ENCODE peak calls at places on chromosomes 13 and 19, in ten cellular contexts. W is stimulated activated CD4-positive, alpha-beta T cell treated with anti-CD3 and anti-CD28 coated beads, Interleukin-1b, Interleukin-23, amount 100 ng/mL, for 24 hours; D is EL; O is AG08396; V is choroid plexus epithelial cell; Q is ELR; H is foreskin fibroblast; I is RWPE1; J is CD8-positive, alpha-beta memory T cell; C is A172. R is an unnamed sample.

GRCh38 chr13:49225358-49226042 is 5.4 kb downstream of the MLNR start:
- DNase-seq in Q (no peak), V (peak; percentile 27), W (no peak), I (no peak), O (no peak), C (no peak), J (no peak), D (no peak), H (peak; percentile 35), R (no peak)

GRCh38 chr19:48174445-48175030 is 4.1 kb downstream of the ZSWIM9 start:
- DNase-seq in C (no peak), H (no peak), Q (no peak), I (no peak), O (no peak), D (no peak), J (no peak), W (no peak), V (no peak), R (no peak)

GRCh38 chr19:46840157-46840942 is 10.3 kb downstream of the AP2S1 start:
- DNase-seq in W (no peak), H (peak; percentile 81), J (peak; percentile 31), V (peak; percentile 80), Q (peak; percentile 71), D (peak; percentile 71), I (no peak), O (peak; percentile 63), C (peak; percentile 21), R (no peak)

GRCh38 chr19:18333680-18334079 is 6.7 kb upstream of the PGPEP1 start:
- DNase-seq in C (no peak), H (no peak), I (no peak), D (no peak), V (no peak), J (no peak), O (no peak), Q (no peak), W (no peak), R (no peak)

GRCh38 chr13:31998131-31998530 is 33.4 kb upstream of the FRY start:
- DNase-seq in I (no peak), C (peak; percentile 33), O (no peak), W (no peak), D (no peak), Q (no peak), J (no peak), H (no peak), V (no peak), R (no peak)

GRCh38 chr13:67128148-67128547 is 102.0 kb downstream of the PCDH9 start:
- DNase-seq in H (no peak), V (no peak), D (no peak), O (no peak), C (no peak), J (no peak), W (no peak), I (no peak), Q (no peak), R (no peak)

GRCh38 chr19:10011974-10012373 is 1.3 kb upstream of the RDH8 start:
- DNase-seq in Q (no peak), O (no peak), I (no peak), W (no peak), D (no peak), J (no peak), H (no peak), V (no peak), C (no peak), R (no peak)

GRCh38 chr19:29620931-29621351 is 14.9 kb downstream of the POP4 start:
- DNase-seq in J (no peak), H (no peak), I (no peak), D (no peak), V (peak; percentile 19), C (no peak), O (no peak), Q (no peak), W (peak; percentile 21), R (no peak)

GRCh38 chr19:14775855-14776254 is 2.5 kb downstream of the ADGRE2 start:
- DNase-seq in J (no peak), D (no peak), H (peak; percentile 7), V (no peak), Q (no peak), O (no peak), C (no peak), I (no peak), W (no peak), R (no peak)

GRCh38 chr13:53201454-53202225 is 173.0 kb downstream of the OLFM4 start:
- DNase-seq in O (peak; percentile 17), W (no peak), I (peak; percentile 9), J (no peak), H (no peak), Q (no peak), V (peak; percentile 1), C (no peak), D (peak; percentile 3), R (no peak)

GRCh38 chr13:94479559-94480095 is at the start of gene DCT:
- DNase-seq in H (no peak), V (no peak), Q (no peak), J (no peak), W (no peak), D (no peak), C (no peak), I (no peak), O (no peak), R (no peak)

GRCh38 chr19:44025217-44025936 is at the start of gene ZNF222:
- DNase-seq in J (peak; percentile 57), C (peak; percentile 87), I (peak; percentile 71), D (peak; percentile 91), O (peak; percentile 81), Q (peak; percentile 92), W (peak; percentile 58), V (peak; percentile 91), H (peak; percentile 95), R (peak; percentile 76)

GRCh38 chr13:28611021-28611420 is 47.9 kb upstream of the POMP start:
- DNase-seq in O (no peak), J (no peak), I (no peak), W (no peak), D (peak; percentile 19), H (no peak), V (no peak), C (no peak), Q (peak; percentile 40), R (no peak)

GRCh38 chr13:26015276-26015934 is 36.4 kb downstream of the SHISA2 start:
- DNase-seq in Q (no peak), I (no peak), H (no peak), W (no peak), O (no peak), D (no peak), J (no peak), C (no peak), V (no peak), R (no peak)

GRCh38 chr13:20609145-20609544 is 42.2 kb downstream of the IFT88 start:
- DNase-seq in Q (peak; percentile 96), V (peak; percentile 77), J (no peak), O (peak; percentile 49), W (no peak), D (peak; percentile 74), C (peak; percentile 11), H (peak; percentile 69), I (no peak), R (peak; percentile 13)

GRCh38 chr19:31126236-31126635 is 223.0 kb downstream of the TSHZ3 start:
- DNase-seq in Q (no peak), C (peak; percentile 24), H (no peak), J (no peak), V (no peak), O (no peak), D (peak; percentile 15), W (no peak), I (no peak), R (no peak)

GRCh38 chr19:45423589-45424190 is at the start of gene ERCC1:
- DNase-seq in I (peak; percentile 99), V (peak; percentile 98), D (peak; percentile 98), Q (peak; percentile 98), C (peak; percentile 88), W (peak; percentile 52), J (peak; percentile 81), H (peak; percentile 99), O (peak; percentile 94), R (peak; percentile 86)

GRCh38 chr13:98223741-98224140 is 46.7 kb upstream of the RNF113B start:
- DNase-seq in V (no peak), D (no peak), I (no peak), H (no peak), Q (no peak), J (no peak), C (no peak), W (no peak), O (no peak), R (no peak)

GRCh38 chr19:56133858-56134654 is 7.0 kb upstream of the ZNF444 start:
- DNase-seq in W (no peak), D (peak; percentile 61), I (no peak), O (no peak), J (no peak), Q (peak; percentile 59), H (peak; percentile 49), C (peak; percentile 34), V (no peak), R (no peak)

GRCh38 chr19:51660975-51661600 is 14.5 kb upstream of the SIGLEC14 start:
- DNase-seq in D (peak; percentile 70), O (peak; percentile 73), I (peak; percentile 29), W (peak; percentile 25), H (peak; percentile 91), C (peak; percentile 29), J (peak; percentile 3), Q (peak; percentile 80), V (peak; percentile 92), R (peak; percentile 71)

GRCh38 chr13:96104516-96104915 is 14.6 kb downstream of the HS6ST3 start:
- DNase-seq in I (no peak), W (no peak), Q (no peak), J (no peak), H (no peak), V (no peak), O (no peak), C (no peak), D (no peak), R (no peak)

GRCh38 chr19:45972081-45972943 is 1.4 kb downstream of the NOVA2 start:
- DNase-seq in I (no peak), O (no peak), D (no peak), J (peak; percentile 6), V (no peak), H (no peak), W (no peak), C (no peak), Q (no peak), R (no peak)

GRCh38 chr19:31759359-31759758 is 410.1 kb upstream of the TSHZ3 start:
- DNase-seq in Q (no peak), J (no peak), W (no peak), V (no peak), D (no peak), O (no peak), I (no peak), H (no peak), C (no peak), R (no peak)

GRCh38 chr19:11152318-11153062 is 3.1 kb downstream of the SPC24 start:
- DNase-seq in H (peak; percentile 96), J (no peak), I (peak; percentile 35), D (peak; percentile 74), V (peak; percentile 90), Q (peak; percentile 40), W (no peak), O (peak; percentile 60), C (peak; percentile 74), R (peak; percentile 85)

GRCh38 chr13:98570929-98571372 is 6.0 kb downstream of the STK24 start:
- DNase-seq in J (no peak), O (no peak), H (no peak), Q (peak; percentile 61), W (no peak), I (peak; percentile 68), D (no peak), C (peak; percentile 87), V (peak; percentile 35), R (no peak)

GRCh38 chr13:27918041-27918917 is 1.5 kb upstream of the PDX1 start:
- DNase-seq in W (no peak), I (no peak), V (no peak), H (no peak), Q (no peak), C (no peak), O (no peak), D (no peak), J (no peak), R (no peak)

GRCh38 chr13:42814868-42815267 is 33.5 kb downstream of the FAM216B start:
- DNase-seq in I (peak; percentile 67), C (no peak), D (peak; percentile 71), Q (peak; percentile 85), J (no peak), V (peak; percentile 90), H (peak; percentile 91), W (no peak), O (peak; percentile 42), R (peak; percentile 88)

GRCh38 chr19:54451997-54452396 is 3.0 kb downstream of the LENG8 start:
- DNase-seq in W (no peak), J (no peak), Q (no peak), H (no peak), O (no peak), I (no peak), C (no peak), V (no peak), D (no peak), R (no peak)

R was measured in fibroblast of the conjunctiva.